ENCODE peak calls at places on chromosomes 12 and 14, in nine cellular contexts. One of them, this sample, is unnamed.

GRCh38 chr12:63307849-63308248 is 156.8 kb upstream of the AVPR1A start:
- ATAC-seq in mucosa of descending colon: no peak
- ATAC-seq in stimulated activated memory B cell treated with anti-CD40 and anti-IgM and Interleukin-4, amounts not matched to agents 10 μg/mL and 1 μg/mL and 100 μg/mL, for 72 hours: no peak
- ATAC-seq in right cardiac atrium: no peak
- ATAC-seq in heart left ventricle: no peak
- ATAC-seq in activated CD8-positive, alpha-beta T cell treated with anti-CD3 and anti-CD28 coated beads for 36 hours: no peak
- ATAC-seq in activated naive CD8-positive, alpha-beta T cell treated with anti-CD3 and anti-CD28 coated beads, Interleukin-2, amount 50 U/mL, for 24 hours: no peak
- ATAC-seq in effector memory CD8-positive, alpha-beta T cell: no peak
- ATAC-seq in upper lobe of right lung: no peak
- ATAC-seq in this sample: no peak

GRCh38 chr12:65926119-65927004 is 102.1 kb downstream of the HMGA2 start:
- ATAC-seq in right cardiac atrium: no peak
- ATAC-seq in effector memory CD8-positive, alpha-beta T cell: peak; percentile 76
- ATAC-seq in stimulated activated memory B cell treated with anti-CD40 and anti-IgM and Interleukin-4, amounts not matched to agents 10 μg/mL and 1 μg/mL and 100 μg/mL, for 72 hours: no peak
- ATAC-seq in mucosa of descending colon: peak; percentile 77
- ATAC-seq in activated naive CD8-positive, alpha-beta T cell treated with anti-CD3 and anti-CD28 coated beads, Interleukin-2, amount 50 U/mL, for 24 hours: no peak
- ATAC-seq in heart left ventricle: no peak
- ATAC-seq in activated CD8-positive, alpha-beta T cell treated with anti-CD3 and anti-CD28 coated beads for 36 hours: no peak
- ATAC-seq in upper lobe of right lung: no peak
- ATAC-seq in this sample: no peak

GRCh38 chr14:52977798-52978197 is 26.9 kb upstream of the FERMT2 start:
- ATAC-seq in heart left ventricle: no peak
- ATAC-seq in stimulated activated memory B cell treated with anti-CD40 and anti-IgM and Interleukin-4, amounts not matched to agents 10 μg/mL and 1 μg/mL and 100 μg/mL, for 72 hours: no peak
- ATAC-seq in mucosa of descending colon: no peak
- ATAC-seq in right cardiac atrium: no peak
- ATAC-seq in activated naive CD8-positive, alpha-beta T cell treated with anti-CD3 and anti-CD28 coated beads, Interleukin-2, amount 50 U/mL, for 24 hours: no peak
- ATAC-seq in activated CD8-positive, alpha-beta T cell treated with anti-CD3 and anti-CD28 coated beads for 36 hours: no peak
- ATAC-seq in upper lobe of right lung: no peak
- ATAC-seq in effector memory CD8-positive, alpha-beta T cell: no peak
- ATAC-seq in this sample: no peak

GRCh38 chr12:23008613-23009012 is 383.6 kb downstream of the ETNK1 start:
- ATAC-seq in mucosa of descending colon: no peak
- ATAC-seq in effector memory CD8-positive, alpha-beta T cell: no peak
- ATAC-seq in stimulated activated memory B cell treated with anti-CD40 and anti-IgM and Interleukin-4, amounts not matched to agents 10 μg/mL and 1 μg/mL and 100 μg/mL, for 72 hours: no peak
- ATAC-seq in activated naive CD8-positive, alpha-beta T cell treated with anti-CD3 and anti-CD28 coated beads, Interleukin-2, amount 50 U/mL, for 24 hours: no peak
- ATAC-seq in heart left ventricle: peak; percentile 56
- ATAC-seq in upper lobe of right lung: no peak
- ATAC-seq in activated CD8-positive, alpha-beta T cell treated with anti-CD3 and anti-CD28 coated beads for 36 hours: no peak
- ATAC-seq in right cardiac atrium: peak; percentile 84
- ATAC-seq in this sample: peak; percentile 39

GRCh38 chr12:51122844-51123243 is 39.4 kb upstream of the CSRNP2 start:
- ATAC-seq in right cardiac atrium: no peak
- ATAC-seq in upper lobe of right lung: no peak
- ATAC-seq in heart left ventricle: no peak
- ATAC-seq in stimulated activated memory B cell treated with anti-CD40 and anti-IgM and Interleukin-4, amounts not matched to agents 10 μg/mL and 1 μg/mL and 100 μg/mL, for 72 hours: no peak
- ATAC-seq in effector memory CD8-positive, alpha-beta T cell: no peak
- ATAC-seq in activated CD8-positive, alpha-beta T cell treated with anti-CD3 and anti-CD28 coated beads for 36 hours: no peak
- ATAC-seq in mucosa of descending colon: no peak
- ATAC-seq in activated naive CD8-positive, alpha-beta T cell treated with anti-CD3 and anti-CD28 coated beads, Interleukin-2, amount 50 U/mL, for 24 hours: no peak
- ATAC-seq in this sample: no peak

GRCh38 chr14:75205586-75205985 is 29.2 kb upstream of the TMED10 start:
- ATAC-seq in activated naive CD8-positive, alpha-beta T cell treated with anti-CD3 and anti-CD28 coated beads, Interleukin-2, amount 50 U/mL, for 24 hours: peak; percentile 70
- ATAC-seq in heart left ventricle: no peak
- ATAC-seq in stimulated activated memory B cell treated with anti-CD40 and anti-IgM and Interleukin-4, amounts not matched to agents 10 μg/mL and 1 μg/mL and 100 μg/mL, for 72 hours: no peak
- ATAC-seq in mucosa of descending colon: no peak
- ATAC-seq in effector memory CD8-positive, alpha-beta T cell: peak; percentile 33
- ATAC-seq in upper lobe of right lung: peak; percentile 43
- ATAC-seq in activated CD8-positive, alpha-beta T cell treated with anti-CD3 and anti-CD28 coated beads for 36 hours: peak; percentile 88
- ATAC-seq in right cardiac atrium: no peak
- ATAC-seq in this sample: no peak

GRCh38 chr12:93390025-93390424 is 12.3 kb downstream of the NUDT4 start:
- ATAC-seq in heart left ventricle: no peak
- ATAC-seq in activated CD8-positive, alpha-beta T cell treated with anti-CD3 and anti-CD28 coated beads for 36 hours: no peak
- ATAC-seq in right cardiac atrium: no peak
- ATAC-seq in upper lobe of right lung: peak; percentile 61
- ATAC-seq in effector memory CD8-positive, alpha-beta T cell: no peak
- ATAC-seq in activated naive CD8-positive, alpha-beta T cell treated with anti-CD3 and anti-CD28 coated beads, Interleukin-2, amount 50 U/mL, for 24 hours: no peak
- ATAC-seq in stimulated activated memory B cell treated with anti-CD40 and anti-IgM and Interleukin-4, amounts not matched to agents 10 μg/mL and 1 μg/mL and 100 μg/mL, for 72 hours: no peak
- ATAC-seq in mucosa of descending colon: no peak
- ATAC-seq in this sample: no peak

GRCh38 chr12:110718222-110718908 is 24.3 kb downstream of the PPP1CC start:
- ATAC-seq in stimulated activated memory B cell treated with anti-CD40 and anti-IgM and Interleukin-4, amounts not matched to agents 10 μg/mL and 1 μg/mL and 100 μg/mL, for 72 hours: peak; percentile 85
- ATAC-seq in effector memory CD8-positive, alpha-beta T cell: no peak
- ATAC-seq in upper lobe of right lung: no peak
- ATAC-seq in mucosa of descending colon: no peak
- ATAC-seq in activated naive CD8-positive, alpha-beta T cell treated with anti-CD3 and anti-CD28 coated beads, Interleukin-2, amount 50 U/mL, for 24 hours: no peak
- ATAC-seq in heart left ventricle: no peak
- ATAC-seq in activated CD8-positive, alpha-beta T cell treated with anti-CD3 and anti-CD28 coated beads for 36 hours: no peak
- ATAC-seq in right cardiac atrium: no peak
- ATAC-seq in this sample: no peak

GRCh38 chr12:109387425-109388166 is 39.9 kb downstream of the MYO1H start:
- ATAC-seq in upper lobe of right lung: peak; percentile 50
- ATAC-seq in right cardiac atrium: no peak
- ATAC-seq in stimulated activated memory B cell treated with anti-CD40 and anti-IgM and Interleukin-4, amounts not matched to agents 10 μg/mL and 1 μg/mL and 100 μg/mL, for 72 hours: no peak
- ATAC-seq in mucosa of descending colon: peak; percentile 61
- ATAC-seq in activated naive CD8-positive, alpha-beta T cell treated with anti-CD3 and anti-CD28 coated beads, Interleukin-2, amount 50 U/mL, for 24 hours: no peak
- ATAC-seq in heart left ventricle: no peak
- ATAC-seq in activated CD8-positive, alpha-beta T cell treated with anti-CD3 and anti-CD28 coated beads for 36 hours: no peak
- ATAC-seq in effector memory CD8-positive, alpha-beta T cell: no peak
- ATAC-seq in this sample: no peak

GRCh38 chr14:101817511-101818001 is 56.0 kb downstream of the PPP2R5C start:
- ATAC-seq in effector memory CD8-positive, alpha-beta T cell: peak; percentile 35
- ATAC-seq in activated CD8-positive, alpha-beta T cell treated with anti-CD3 and anti-CD28 coated beads for 36 hours: peak; percentile 41
- ATAC-seq in right cardiac atrium: no peak
- ATAC-seq in activated naive CD8-positive, alpha-beta T cell treated with anti-CD3 and anti-CD28 coated beads, Interleukin-2, amount 50 U/mL, for 24 hours: peak; percentile 53
- ATAC-seq in heart left ventricle: no peak
- ATAC-seq in mucosa of descending colon: no peak
- ATAC-seq in upper lobe of right lung: no peak
- ATAC-seq in stimulated activated memory B cell treated with anti-CD40 and anti-IgM and Interleukin-4, amounts not matched to agents 10 μg/mL and 1 μg/mL and 100 μg/mL, for 72 hours: no peak
- ATAC-seq in this sample: no peak

GRCh38 chr12:96146747-96147146 is 47.4 kb upstream of the ELK3 start:
- ATAC-seq in effector memory CD8-positive, alpha-beta T cell: no peak
- ATAC-seq in mucosa of descending colon: no peak
- ATAC-seq in upper lobe of right lung: no peak
- ATAC-seq in right cardiac atrium: no peak
- ATAC-seq in activated CD8-positive, alpha-beta T cell treated with anti-CD3 and anti-CD28 coated beads for 36 hours: no peak
- ATAC-seq in activated naive CD8-positive, alpha-beta T cell treated with anti-CD3 and anti-CD28 coated beads, Interleukin-2, amount 50 U/mL, for 24 hours: no peak
- ATAC-seq in stimulated activated memory B cell treated with anti-CD40 and anti-IgM and Interleukin-4, amounts not matched to agents 10 μg/mL and 1 μg/mL and 100 μg/mL, for 72 hours: peak; percentile 71
- ATAC-seq in heart left ventricle: no peak
- ATAC-seq in this sample: no peak

GRCh38 chr12:81499809-81500208 is 259.3 kb downstream of the PPFIA2 start:
- ATAC-seq in activated naive CD8-positive, alpha-beta T cell treated with anti-CD3 and anti-CD28 coated beads, Interleukin-2, amount 50 U/mL, for 24 hours: no peak
- ATAC-seq in stimulated activated memory B cell treated with anti-CD40 and anti-IgM and Interleukin-4, amounts not matched to agents 10 μg/mL and 1 μg/mL and 100 μg/mL, for 72 hours: no peak
- ATAC-seq in activated CD8-positive, alpha-beta T cell treated with anti-CD3 and anti-CD28 coated beads for 36 hours: no peak
- ATAC-seq in upper lobe of right lung: peak; percentile 47
- ATAC-seq in right cardiac atrium: peak; percentile 64
- ATAC-seq in effector memory CD8-positive, alpha-beta T cell: no peak
- ATAC-seq in mucosa of descending colon: no peak
- ATAC-seq in heart left ventricle: peak; percentile 45
- ATAC-seq in this sample: no peak

GRCh38 chr12:42426733-42427132 is 100.8 kb downstream of the PPHLN1 start:
- ATAC-seq in activated CD8-positive, alpha-beta T cell treated with anti-CD3 and anti-CD28 coated beads for 36 hours: peak; percentile 37
- ATAC-seq in right cardiac atrium: peak; percentile 41
- ATAC-seq in upper lobe of right lung: peak; percentile 75
- ATAC-seq in activated naive CD8-positive, alpha-beta T cell treated with anti-CD3 and anti-CD28 coated beads, Interleukin-2, amount 50 U/mL, for 24 hours: peak; percentile 46
- ATAC-seq in stimulated activated memory B cell treated with anti-CD40 and anti-IgM and Interleukin-4, amounts not matched to agents 10 μg/mL and 1 μg/mL and 100 μg/mL, for 72 hours: no peak
- ATAC-seq in mucosa of descending colon: no peak
- ATAC-seq in effector memory CD8-positive, alpha-beta T cell: no peak
- ATAC-seq in heart left ventricle: peak; percentile 63
- ATAC-seq in this sample: no peak

GRCh38 chr12:92034858-92035401 is 110.7 kb downstream of the BTG1 start:
- ATAC-seq in stimulated activated memory B cell treated with anti-CD40 and anti-IgM and Interleukin-4, amounts not matched to agents 10 μg/mL and 1 μg/mL and 100 μg/mL, for 72 hours: peak; percentile 90
- ATAC-seq in effector memory CD8-positive, alpha-beta T cell: peak; percentile 46
- ATAC-seq in activated naive CD8-positive, alpha-beta T cell treated with anti-CD3 and anti-CD28 coated beads, Interleukin-2, amount 50 U/mL, for 24 hours: peak; percentile 38
- ATAC-seq in upper lobe of right lung: peak; percentile 78
- ATAC-seq in mucosa of descending colon: peak; percentile 84
- ATAC-seq in right cardiac atrium: peak; percentile 62
- ATAC-seq in activated CD8-positive, alpha-beta T cell treated with anti-CD3 and anti-CD28 coated beads for 36 hours: peak; percentile 47
- ATAC-seq in heart left ventricle: peak; percentile 42
- ATAC-seq in this sample: peak; percentile 48

GRCh38 chr12:31570880-31571279 is 20.1 kb downstream of the DENND5B start:
- ATAC-seq in heart left ventricle: no peak
- ATAC-seq in activated CD8-positive, alpha-beta T cell treated with anti-CD3 and anti-CD28 coated beads for 36 hours: no peak
- ATAC-seq in stimulated activated memory B cell treated with anti-CD40 and anti-IgM and Interleukin-4, amounts not matched to agents 10 μg/mL and 1 μg/mL and 100 μg/mL, for 72 hours: no peak
- ATAC-seq in right cardiac atrium: no peak
- ATAC-seq in mucosa of descending colon: no peak
- ATAC-seq in activated naive CD8-positive, alpha-beta T cell treated with anti-CD3 and anti-CD28 coated beads, Interleukin-2, amount 50 U/mL, for 24 hours: no peak
- ATAC-seq in effector memory CD8-positive, alpha-beta T cell: no peak
- ATAC-seq in upper lobe of right lung: no peak
- ATAC-seq in this sample: no peak

GRCh38 chr14:55221186-55221585 is 29.8 kb upstream of the DLGAP5 start:
- ATAC-seq in activated naive CD8-positive, alpha-beta T cell treated with anti-CD3 and anti-CD28 coated beads, Interleukin-2, amount 50 U/mL, for 24 hours: no peak
- ATAC-seq in effector memory CD8-positive, alpha-beta T cell: no peak
- ATAC-seq in mucosa of descending colon: no peak
- ATAC-seq in heart left ventricle: no peak
- ATAC-seq in upper lobe of right lung: no peak
- ATAC-seq in stimulated activated memory B cell treated with anti-CD40 and anti-IgM and Interleukin-4, amounts not matched to agents 10 μg/mL and 1 μg/mL and 100 μg/mL, for 72 hours: no peak
- ATAC-seq in activated CD8-positive, alpha-beta T cell treated with anti-CD3 and anti-CD28 coated beads for 36 hours: peak; percentile 37
- ATAC-seq in right cardiac atrium: no peak
- ATAC-seq in this sample: no peak

GRCh38 chr12:15157200-15157599 is 64.0 kb downstream of the RERG start:
- ATAC-seq in upper lobe of right lung: no peak
- ATAC-seq in activated CD8-positive, alpha-beta T cell treated with anti-CD3 and anti-CD28 coated beads for 36 hours: no peak
- ATAC-seq in effector memory CD8-positive, alpha-beta T cell: no peak
- ATAC-seq in mucosa of descending colon: no peak
- ATAC-seq in stimulated activated memory B cell treated with anti-CD40 and anti-IgM and Interleukin-4, amounts not matched to agents 10 μg/mL and 1 μg/mL and 100 μg/mL, for 72 hours: no peak
- ATAC-seq in right cardiac atrium: no peak
- ATAC-seq in activated naive CD8-positive, alpha-beta T cell treated with anti-CD3 and anti-CD28 coated beads, Interleukin-2, amount 50 U/mL, for 24 hours: no peak
- ATAC-seq in heart left ventricle: no peak
- ATAC-seq in this sample: no peak

GRCh38 chr12:57000393-57000792 is 6.0 kb downstream of the ZBTB39 start:
- ATAC-seq in activated naive CD8-positive, alpha-beta T cell treated with anti-CD3 and anti-CD28 coated beads, Interleukin-2, amount 50 U/mL, for 24 hours: peak; percentile 37
- ATAC-seq in upper lobe of right lung: no peak
- ATAC-seq in effector memory CD8-positive, alpha-beta T cell: no peak
- ATAC-seq in heart left ventricle: no peak
- ATAC-seq in right cardiac atrium: no peak
- ATAC-seq in activated CD8-positive, alpha-beta T cell treated with anti-CD3 and anti-CD28 coated beads for 36 hours: peak; percentile 29
- ATAC-seq in stimulated activated memory B cell treated with anti-CD40 and anti-IgM and Interleukin-4, amounts not matched to agents 10 μg/mL and 1 μg/mL and 100 μg/mL, for 72 hours: no peak
- ATAC-seq in mucosa of descending colon: no peak
- ATAC-seq in this sample: no peak

GRCh38 chr12:116958402-116959197 is 47.9 kb downstream of the FBXW8 start:
- ATAC-seq in stimulated activated memory B cell treated with anti-CD40 and anti-IgM and Interleukin-4, amounts not matched to agents 10 μg/mL and 1 μg/mL and 100 μg/mL, for 72 hours: no peak
- ATAC-seq in right cardiac atrium: no peak
- ATAC-seq in upper lobe of right lung: peak; percentile 7
- ATAC-seq in activated CD8-positive, alpha-beta T cell treated with anti-CD3 and anti-CD28 coated beads for 36 hours: no peak
- ATAC-seq in effector memory CD8-positive, alpha-beta T cell: no peak
- ATAC-seq in heart left ventricle: peak; percentile 68
- ATAC-seq in activated naive CD8-positive, alpha-beta T cell treated with anti-CD3 and anti-CD28 coated beads, Interleukin-2, amount 50 U/mL, for 24 hours: peak; percentile 25
- ATAC-seq in mucosa of descending colon: peak; percentile 78
- ATAC-seq in this sample: no peak

GRCh38 chr12:47102845-47103666 is 23.3 kb upstream of the AMIGO2 start:
- ATAC-seq in effector memory CD8-positive, alpha-beta T cell: no peak
- ATAC-seq in activated naive CD8-positive, alpha-beta T cell treated with anti-CD3 and anti-CD28 coated beads, Interleukin-2, amount 50 U/mL, for 24 hours: no peak
- ATAC-seq in activated CD8-positive, alpha-beta T cell treated with anti-CD3 and anti-CD28 coated beads for 36 hours: no peak
- ATAC-seq in stimulated activated memory B cell treated with anti-CD40 and anti-IgM and Interleukin-4, amounts not matched to agents 10 μg/mL and 1 μg/mL and 100 μg/mL, for 72 hours: no peak
- ATAC-seq in heart left ventricle: no peak
- ATAC-seq in right cardiac atrium: peak; percentile 65
- ATAC-seq in mucosa of descending colon: peak; percentile 24
- ATAC-seq in upper lobe of right lung: peak; percentile 58
- ATAC-seq in this sample: no peak

GRCh38 chr12:11705010-11705409 is 55.5 kb downstream of the ETV6 start:
- ATAC-seq in activated CD8-positive, alpha-beta T cell treated with anti-CD3 and anti-CD28 coated beads for 36 hours: no peak
- ATAC-seq in activated naive CD8-positive, alpha-beta T cell treated with anti-CD3 and anti-CD28 coated beads, Interleukin-2, amount 50 U/mL, for 24 hours: no peak
- ATAC-seq in effector memory CD8-positive, alpha-beta T cell: no peak
- ATAC-seq in mucosa of descending colon: no peak
- ATAC-seq in heart left ventricle: peak; percentile 28
- ATAC-seq in upper lobe of right lung: peak; percentile 44
- ATAC-seq in right cardiac atrium: peak; percentile 38
- ATAC-seq in stimulated activated memory B cell treated with anti-CD40 and anti-IgM and Interleukin-4, amounts not matched to agents 10 μg/mL and 1 μg/mL and 100 μg/mL, for 72 hours: no peak
- ATAC-seq in this sample: peak; percentile 83

GRCh38 chr12:109074866-109075265 is 18.4 kb downstream of the ALKBH2 start:
- ATAC-seq in effector memory CD8-positive, alpha-beta T cell: no peak
- ATAC-seq in upper lobe of right lung: no peak
- ATAC-seq in heart left ventricle: no peak
- ATAC-seq in stimulated activated memory B cell treated with anti-CD40 and anti-IgM and Interleukin-4, amounts not matched to agents 10 μg/mL and 1 μg/mL and 100 μg/mL, for 72 hours: no peak
- ATAC-seq in activated naive CD8-positive, alpha-beta T cell treated with anti-CD3 and anti-CD28 coated beads, Interleukin-2, amount 50 U/mL, for 24 hours: no peak
- ATAC-seq in right cardiac atrium: no peak
- ATAC-seq in mucosa of descending colon: no peak
- ATAC-seq in activated CD8-positive, alpha-beta T cell treated with anti-CD3 and anti-CD28 coated beads for 36 hours: no peak
- ATAC-seq in this sample: no peak

GRCh38 chr12:105256921-105257320 is 20.9 kb upstream of the APPL2 start:
- ATAC-seq in effector memory CD8-positive, alpha-beta T cell: no peak
- ATAC-seq in heart left ventricle: no peak
- ATAC-seq in mucosa of descending colon: no peak
- ATAC-seq in activated CD8-positive, alpha-beta T cell treated with anti-CD3 and anti-CD28 coated beads for 36 hours: no peak
- ATAC-seq in stimulated activated memory B cell treated with anti-CD40 and anti-IgM and Interleukin-4, amounts not matched to agents 10 μg/mL and 1 μg/mL and 100 μg/mL, for 72 hours: no peak
- ATAC-seq in right cardiac atrium: no peak
- ATAC-seq in activated naive CD8-positive, alpha-beta T cell treated with anti-CD3 and anti-CD28 coated beads, Interleukin-2, amount 50 U/mL, for 24 hours: no peak
- ATAC-seq in upper lobe of right lung: no peak
- ATAC-seq in this sample: peak; percentile 46

GRCh38 chr14:68977137-68977740 is 1.9 kb downstream of the ACTN1 start:
- ATAC-seq in mucosa of descending colon: no peak
- ATAC-seq in upper lobe of right lung: no peak
- ATAC-seq in stimulated activated memory B cell treated with anti-CD40 and anti-IgM and Interleukin-4, amounts not matched to agents 10 μg/mL and 1 μg/mL and 100 μg/mL, for 72 hours: no peak
- ATAC-seq in right cardiac atrium: peak; percentile 0
- ATAC-seq in heart left ventricle: peak; percentile 10
- ATAC-seq in activated naive CD8-positive, alpha-beta T cell treated with anti-CD3 and anti-CD28 coated beads, Interleukin-2, amount 50 U/mL, for 24 hours: peak; percentile 44
- ATAC-seq in activated CD8-positive, alpha-beta T cell treated with anti-CD3 and anti-CD28 coated beads for 36 hours: peak; percentile 30
- ATAC-seq in effector memory CD8-positive, alpha-beta T cell: no peak
- ATAC-seq in this sample: no peak

GRCh38 chr14:26597136-26598080 is at the start of gene NOVA1:
- ATAC-seq in heart left ventricle: peak; percentile 31
- ATAC-seq in effector memory CD8-positive, alpha-beta T cell: no peak
- ATAC-seq in upper lobe of right lung: peak; percentile 79
- ATAC-seq in activated naive CD8-positive, alpha-beta T cell treated with anti-CD3 and anti-CD28 coated beads, Interleukin-2, amount 50 U/mL, for 24 hours: peak; percentile 15
- ATAC-seq in right cardiac atrium: peak; percentile 62
- ATAC-seq in stimulated activated memory B cell treated with anti-CD40 and anti-IgM and Interleukin-4, amounts not matched to agents 10 μg/mL and 1 μg/mL and 100 μg/mL, for 72 hours: no peak
- ATAC-seq in activated CD8-positive, alpha-beta T cell treated with anti-CD3 and anti-CD28 coated beads for 36 hours: peak; percentile 20
- ATAC-seq in mucosa of descending colon: peak; percentile 73
- ATAC-seq in this sample: peak; percentile 1

GRCh38 chr12:65654230-65654629 is 170.1 kb upstream of the HMGA2 start:
- ATAC-seq in upper lobe of right lung: no peak
- ATAC-seq in mucosa of descending colon: no peak
- ATAC-seq in effector memory CD8-positive, alpha-beta T cell: no peak
- ATAC-seq in heart left ventricle: no peak
- ATAC-seq in activated naive CD8-positive, alpha-beta T cell treated with anti-CD3 and anti-CD28 coated beads, Interleukin-2, amount 50 U/mL, for 24 hours: no peak
- ATAC-seq in stimulated activated memory B cell treated with anti-CD40 and anti-IgM and Interleukin-4, amounts not matched to agents 10 μg/mL and 1 μg/mL and 100 μg/mL, for 72 hours: no peak
- ATAC-seq in activated CD8-positive, alpha-beta T cell treated with anti-CD3 and anti-CD28 coated beads for 36 hours: no peak
- ATAC-seq in right cardiac atrium: no peak
- ATAC-seq in this sample: no peak

GRCh38 chr14:94401083-94401482 is 12.7 kb upstream of the SERPINA1 start:
- ATAC-seq in activated naive CD8-positive, alpha-beta T cell treated with anti-CD3 and anti-CD28 coated beads, Interleukin-2, amount 50 U/mL, for 24 hours: no peak
- ATAC-seq in upper lobe of right lung: no peak
- ATAC-seq in mucosa of descending colon: no peak
- ATAC-seq in activated CD8-positive, alpha-beta T cell treated with anti-CD3 and anti-CD28 coated beads for 36 hours: no peak
- ATAC-seq in effector memory CD8-positive, alpha-beta T cell: no peak
- ATAC-seq in heart left ventricle: no peak
- ATAC-seq in right cardiac atrium: no peak
- ATAC-seq in stimulated activated memory B cell treated with anti-CD40 and anti-IgM and Interleukin-4, amounts not matched to agents 10 μg/mL and 1 μg/mL and 100 μg/mL, for 72 hours: no peak
- ATAC-seq in this sample: no peak

GRCh38 chr12:61367281-61367785 is 892.9 kb upstream of the USP15 start:
- ATAC-seq in stimulated activated memory B cell treated with anti-CD40 and anti-IgM and Interleukin-4, amounts not matched to agents 10 μg/mL and 1 μg/mL and 100 μg/mL, for 72 hours: no peak
- ATAC-seq in effector memory CD8-positive, alpha-beta T cell: no peak
- ATAC-seq in upper lobe of right lung: no peak
- ATAC-seq in mucosa of descending colon: no peak
- ATAC-seq in activated CD8-positive, alpha-beta T cell treated with anti-CD3 and anti-CD28 coated beads for 36 hours: no peak
- ATAC-seq in heart left ventricle: no peak
- ATAC-seq in activated naive CD8-positive, alpha-beta T cell treated with anti-CD3 and anti-CD28 coated beads, Interleukin-2, amount 50 U/mL, for 24 hours: no peak
- ATAC-seq in right cardiac atrium: no peak
- ATAC-seq in this sample: no peak

GRCh38 chr14:100608586-100609330 is 21.5 kb upstream of the BEGAIN start:
- ATAC-seq in activated CD8-positive, alpha-beta T cell treated with anti-CD3 and anti-CD28 coated beads for 36 hours: no peak
- ATAC-seq in mucosa of descending colon: no peak
- ATAC-seq in upper lobe of right lung: no peak
- ATAC-seq in activated naive CD8-positive, alpha-beta T cell treated with anti-CD3 and anti-CD28 coated beads, Interleukin-2, amount 50 U/mL, for 24 hours: no peak
- ATAC-seq in stimulated activated memory B cell treated with anti-CD40 and anti-IgM and Interleukin-4, amounts not matched to agents 10 μg/mL and 1 μg/mL and 100 μg/mL, for 72 hours: no peak
- ATAC-seq in right cardiac atrium: no peak
- ATAC-seq in effector memory CD8-positive, alpha-beta T cell: no peak
- ATAC-seq in heart left ventricle: no peak
- ATAC-seq in this sample: no peak

GRCh38 chr14:71139058-71139946 is 232.0 kb downstream of the PCNX1 start:
- ATAC-seq in activated naive CD8-positive, alpha-beta T cell treated with anti-CD3 and anti-CD28 coated beads, Interleukin-2, amount 50 U/mL, for 24 hours: no peak
- ATAC-seq in heart left ventricle: peak; percentile 66
- ATAC-seq in right cardiac atrium: peak; percentile 81
- ATAC-seq in activated CD8-positive, alpha-beta T cell treated with anti-CD3 and anti-CD28 coated beads for 36 hours: no peak
- ATAC-seq in effector memory CD8-positive, alpha-beta T cell: peak; percentile 19
- ATAC-seq in upper lobe of right lung: peak; percentile 88
- ATAC-seq in mucosa of descending colon: peak; percentile 81
- ATAC-seq in stimulated activated memory B cell treated with anti-CD40 and anti-IgM and Interleukin-4, amounts not matched to agents 10 μg/mL and 1 μg/mL and 100 μg/mL, for 72 hours: peak; percentile 74
- ATAC-seq in this sample: peak; percentile 57

GRCh38 chr12:2692156-2692555 is 102.6 kb upstream of the FKBP4 start:
- ATAC-seq in upper lobe of right lung: no peak
- ATAC-seq in stimulated activated memory B cell treated with anti-CD40 and anti-IgM and Interleukin-4, amounts not matched to agents 10 μg/mL and 1 μg/mL and 100 μg/mL, for 72 hours: no peak
- ATAC-seq in mucosa of descending colon: no peak
- ATAC-seq in effector memory CD8-positive, alpha-beta T cell: peak; percentile 38
- ATAC-seq in activated naive CD8-positive, alpha-beta T cell treated with anti-CD3 and anti-CD28 coated beads, Interleukin-2, amount 50 U/mL, for 24 hours: peak; percentile 6
- ATAC-seq in right cardiac atrium: no peak
- ATAC-seq in activated CD8-positive, alpha-beta T cell treated with anti-CD3 and anti-CD28 coated beads for 36 hours: peak; percentile 36
- ATAC-seq in heart left ventricle: no peak
- ATAC-seq in this sample: no peak